ENCODE peak calls at places on chromosome 1, in nine cellular contexts. A is K562, Y is ovary, B is tibial nerve, U is sigmoid colon, I is H1, J is HepG2, P is stomach, V is A549. K is an unnamed sample.

GRCh38 chr1:16721871-16722641 is 18.3 kb upstream of the RNU1-4 start:
- DNase-seq in A (no peak), Y (no peak), B (no peak), U (no peak), I (no peak), J (no peak), P (no peak), V (no peak), K (no peak)

GRCh38 chr1:155124503-155125463 is 2.9 kb upstream of the EFNA1 start:
- DNase-seq in A (no peak), Y (no peak), B (no peak), U (no peak), I (peak; percentile 48), J (no peak), P (peak; percentile 68), V (no peak), K (peak; percentile 69)

GRCh38 chr1:24507423-24507804 is 4.8 kb downstream of the RCAN3 start:
- DNase-seq in A (no peak), Y (no peak), B (no peak), U (no peak), I (no peak), J (no peak), P (no peak), V (no peak), K (no peak)

GRCh38 chr1:186443638-186444037 is 17.3 kb downstream of the PDC start:
- DNase-seq in A (no peak), Y (no peak), B (no peak), U (no peak), I (no peak), J (no peak), P (no peak), V (no peak), K (no peak)

GRCh38 chr1:11893907-11894251 is 32.3 kb downstream of the KIAA2013 start:
- DNase-seq in A (peak; percentile 92), Y (peak; percentile 37), B (no peak), U (no peak), I (peak; percentile 93), J (peak; percentile 49), P (peak; percentile 72), V (peak; percentile 80), K (peak; percentile 70)

GRCh38 chr1:32337855-32338636 is 2.0 kb upstream of the MARCKSL1 start:
- DNase-seq in A (no peak), Y (peak; percentile 12), B (peak; percentile 36), U (no peak), I (no peak), J (peak; percentile 76), P (peak; percentile 40), V (no peak), K (peak; percentile 84)

GRCh38 chr1:21898326-21899155 is 38.6 kb downstream of the HSPG2 start:
- DNase-seq in A (no peak), Y (peak; percentile 39), B (no peak), U (no peak), I (no peak), J (peak; percentile 26), P (no peak), V (no peak), K (no peak)

GRCh38 chr1:243320224-243320623 is 64.4 kb downstream of the SDCCAG8 start:
- DNase-seq in A (no peak), Y (no peak), B (no peak), U (no peak), I (no peak), J (no peak), P (no peak), V (no peak), K (no peak)

GRCh38 chr1:15331673-15332072 is 78.0 kb upstream of the EFHD2 start:
- DNase-seq in A (no peak), Y (no peak), B (no peak), U (no peak), I (no peak), J (no peak), P (no peak), V (no peak), K (no peak)

GRCh38 chr1:21251773-21252471 is 38.3 kb downstream of the ECE1 start:
- DNase-seq in A (no peak), Y (peak; percentile 37), B (no peak), U (peak; percentile 82), I (no peak), J (peak; percentile 91), P (peak; percentile 80), V (peak; percentile 64), K (no peak)

GRCh38 chr1:241330619-241331327 is 26.2 kb downstream of the RGS7 start:
- DNase-seq in A (no peak), Y (no peak), B (no peak), U (no peak), I (no peak), J (no peak), P (no peak), V (no peak), K (no peak)

DNA sequence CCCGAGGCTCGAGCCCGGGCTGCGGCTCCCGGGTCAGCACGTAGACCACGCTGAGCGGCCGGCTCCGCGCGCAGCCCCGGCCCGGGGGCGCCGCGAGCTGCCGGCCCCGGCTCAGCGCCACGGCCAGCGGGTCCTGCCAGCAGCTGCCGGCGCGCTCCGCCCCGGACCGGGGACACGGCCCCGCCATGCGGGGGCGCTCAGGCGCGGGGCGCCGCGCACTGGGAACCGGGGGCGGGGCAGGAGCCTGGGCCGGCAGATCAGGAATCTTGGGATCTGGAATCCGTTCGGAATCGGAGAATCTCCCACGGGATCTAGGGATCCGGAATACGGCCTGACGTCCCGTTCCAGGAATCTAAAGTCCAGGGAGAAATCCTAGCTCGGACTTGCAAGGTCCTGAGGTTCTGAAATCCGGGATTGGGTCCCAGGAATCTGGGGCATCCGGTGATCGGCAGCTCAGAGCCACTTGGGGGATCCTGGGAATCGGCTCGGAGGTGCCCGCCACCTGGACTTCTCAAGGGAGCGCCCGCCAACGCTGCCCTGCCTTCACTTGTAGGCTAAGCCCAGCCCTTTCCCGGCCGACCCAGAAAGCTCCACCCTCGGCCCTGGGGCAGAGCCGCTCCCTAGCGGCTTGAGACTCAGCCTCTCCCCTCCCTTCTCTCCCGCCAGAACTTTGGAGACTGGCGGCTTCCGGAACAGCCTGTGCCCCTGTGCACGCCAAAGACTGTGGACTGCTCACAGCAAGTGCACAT is at the start of gene MAP3K6:
- DNase-seq in A (peak; percentile 91), Y (peak; percentile 84), B (peak; percentile 85), U (peak; percentile 96), I (peak; percentile 85), J (no peak), P (peak; percentile 90), V (peak; percentile 70), K (peak; percentile 95)
- TF ChIP-seq POLR2A in A (peak; percentile 74), Y (peak; percentile 69), B (peak; percentile 80), U (peak; percentile 77), I (peak; percentile 17), J (peak; percentile 42), P (no peak), V (peak; percentile 48), K (peak; percentile 88)

DNA sequence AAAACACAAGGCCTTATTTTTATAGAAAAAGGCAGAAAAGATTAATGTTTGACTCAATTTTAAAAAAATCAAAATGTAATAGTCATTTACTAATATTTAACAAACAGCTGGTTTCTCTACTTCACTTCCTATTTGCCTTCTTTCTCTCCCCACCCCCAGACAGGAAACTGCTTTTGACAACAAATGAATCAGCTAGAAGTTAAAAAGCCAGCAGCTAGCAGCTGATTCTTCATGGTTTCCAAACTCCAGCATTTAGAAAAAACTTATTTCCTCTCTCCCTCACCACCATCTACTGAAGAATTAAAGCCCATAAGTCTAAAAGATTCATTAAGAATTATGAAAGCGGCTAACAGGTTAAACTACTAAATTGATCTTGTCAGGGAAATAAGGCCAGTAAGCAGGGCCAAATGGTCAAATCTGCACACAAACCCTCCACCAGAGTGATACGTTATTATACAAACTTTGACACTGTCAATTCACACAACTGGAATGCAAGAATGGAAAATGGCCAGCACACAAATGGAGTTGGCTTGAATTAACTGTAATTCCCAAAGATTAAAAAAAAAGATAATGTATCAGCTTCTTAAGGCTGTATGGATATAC is 4.0 kb downstream of the WDR26 start:
- DNase-seq in A (peak; percentile 71), Y (no peak), B (no peak), U (no peak), I (no peak), J (peak; percentile 55), P (no peak), V (peak; percentile 41), K (peak; percentile 35)
- H3K4me1 ChIP-seq in A (peaks cover 23% of the 10 kb centered on the region), Y (peaks cover 6% of the 10 kb centered on the region), B (no peaks in the 10 kb centered on the region), U (peaks cover 78% of the 10 kb centered on the region), I (peaks cover 3% of the 10 kb centered on the region), J (peaks cover 34% of the 10 kb centered on the region), P (peaks cover 69% of the 10 kb centered on the region), V (peaks cover 53% of the 10 kb centered on the region), K (peaks cover 46% of the 10 kb centered on the region)

GRCh38 chr1:25731148-25731547 is 68.8 kb upstream of the SELENON start:
- DNase-seq in A (no peak), Y (no peak), B (no peak), U (no peak), I (no peak), J (no peak), P (no peak), V (no peak), K (no peak)

GRCh38 chr1:25728301-25728935 is 71.6 kb upstream of the SELENON start:
- DNase-seq in A (no peak), Y (no peak), B (no peak), U (peak; percentile 40), I (no peak), J (no peak), P (no peak), V (no peak), K (no peak)

GRCh38 chr1:25727819-25728286 is 72.1 kb upstream of the SELENON start:
- DNase-seq in A (no peak), Y (peak; percentile 85), B (no peak), U (peak; percentile 89), I (peak; percentile 50), J (peak; percentile 23), P (peak; percentile 79), V (no peak), K (peak; percentile 35)

GRCh38 chr1:25729045-25729444 is 70.9 kb upstream of the SELENON start:
- DNase-seq in A (no peak), Y (no peak), B (no peak), U (peak; percentile 46), I (no peak), J (no peak), P (no peak), V (no peak), K (no peak)

DNA sequence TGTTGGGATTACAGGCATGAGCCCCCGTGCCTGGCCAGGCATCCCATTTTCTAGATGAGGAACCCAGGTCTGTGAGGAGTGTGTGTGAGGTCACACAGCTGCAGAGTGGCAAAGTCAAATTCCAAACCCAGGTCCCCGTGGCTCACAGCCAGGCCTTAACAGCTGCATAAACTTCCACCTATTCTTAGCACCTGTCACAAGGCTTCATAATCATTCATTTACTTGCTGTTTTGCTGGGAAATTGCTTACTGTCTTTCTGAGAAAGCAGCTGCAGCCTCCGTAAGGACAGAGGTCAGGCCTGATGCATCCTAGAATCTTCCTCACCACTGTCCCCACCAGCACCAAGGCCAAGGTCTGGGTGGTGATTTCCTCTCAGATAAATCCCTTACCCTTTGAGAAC is 70.2 kb upstream of the SELENON start:
- DNase-seq in A (no peak), Y (no peak), B (no peak), U (peak; percentile 51), I (no peak), J (no peak), P (no peak), V (no peak), K (no peak)
- TF ChIP-seq EP300 in A (no peak), Y (no peak), B (no peak), U (no peak), I (no peak), J (no peak), P (no peak), V (no peak), K (no peak)

DNA sequence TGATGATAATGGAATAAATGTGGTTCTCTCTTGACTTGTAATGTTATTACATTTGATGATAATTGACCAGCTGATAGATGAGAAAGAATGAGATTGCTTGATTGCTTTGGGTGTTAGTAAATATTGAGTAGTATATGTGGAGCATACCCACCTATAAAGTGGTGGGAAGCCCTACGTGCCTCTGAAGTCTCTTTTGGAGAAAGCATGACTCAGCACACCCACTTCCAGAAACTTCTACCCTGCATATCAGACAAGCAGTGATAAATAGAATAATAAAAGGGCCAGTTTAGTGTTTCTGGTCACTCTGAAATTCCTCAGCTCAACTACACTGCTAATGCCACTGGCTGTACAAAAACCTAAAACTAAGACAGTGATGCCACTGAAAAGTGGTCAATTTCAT is 288.8 kb downstream of the ZNF648 start:
- DNase-seq in A (no peak), Y (no peak), B (no peak), U (no peak), I (no peak), J (no peak), P (no peak), V (no peak), K (no peak)
- TF ChIP-seq POLR2A in A (no peak), Y (no peak), B (no peak), U (no peak), I (no peak), J (no peak), P (no peak), V (no peak), K (no peak)

K was measured in upper lobe of left lung.